ENCODE peak calls at places on chromosomes 12 and 14, in nine cellular contexts. H is tibial nerve; D is A549; X is cortex of kidney; A is RCC 7860; R is T-helper 2 cell; U is pancreas; Z is stimulated activated CD4-positive, alpha-beta T cell treated with anti-CD3 and anti-CD28 coated beads, Interleukin-1b, Interleukin-23, amount 100 ng/mL, for 24 hours; O is upper lobe of right lung. J is an unnamed sample.

GRCh38 chr12:105014603-105015002 is 28.5 kb downstream of the NOPCHAP1 start:
- DNase-seq in H (no peak), D (no peak), X (no peak), A (no peak), R (no peak), U (no peak), Z (no peak), O (no peak), J (no peak)

GRCh38 chr12:14185441-14186192 is 179.9 kb upstream of the ATF7IP start:
- DNase-seq in H (no peak), D (peak; percentile 46), X (no peak), A (no peak), R (no peak), U (peak; percentile 43), Z (no peak), O (no peak), J (peak; percentile 66)

GRCh38 chr12:6852651-6853354 is 853 bp downstream of the USP5 start:
- DNase-seq in H (no peak), D (peak; percentile 48), X (no peak), A (peak; percentile 39), R (peak; percentile 13), U (peak; percentile 52), Z (no peak), O (no peak), J (peak; percentile 47)

GRCh38 chr12:63499567-63499966 is 168.7 kb downstream of the DPY19L2 start:
- DNase-seq in H (no peak), D (no peak), X (no peak), A (no peak), R (no peak), U (no peak), Z (no peak), O (no peak), J (no peak)

GRCh38 chr12:95484524-95484923 is 10.6 kb downstream of the METAP2 start:
- DNase-seq in H (no peak), D (no peak), X (no peak), A (no peak), R (no peak), U (no peak), Z (no peak), O (no peak), J (no peak)

GRCh38 chr12:32369202-32369601 is 30.2 kb upstream of the FGD4 start:
- DNase-seq in H (no peak), D (no peak), X (no peak), A (no peak), R (no peak), U (no peak), Z (no peak), O (no peak), J (no peak)

GRCh38 chr14:77133718-77134338 is 7.8 kb downstream of the ZDHHC22 start:
- DNase-seq in H (no peak), D (peak; percentile 65), X (no peak), A (peak; percentile 8), R (no peak), U (peak; percentile 63), Z (no peak), O (peak; percentile 69), J (no peak)

GRCh38 chr12:39586811-39587210 is 32.8 kb downstream of the ABCD2 start:
- DNase-seq in H (no peak), D (no peak), X (no peak), A (no peak), R (no peak), U (no peak), Z (no peak), O (no peak), J (no peak)

GRCh38 chr14:22315336-22315735 is 273.7 kb downstream of the DAD1 start:
- DNase-seq in H (no peak), D (no peak), X (no peak), A (no peak), R (no peak), U (no peak), Z (no peak), O (no peak), J (no peak)

GRCh38 chr12:31594681-31595080 is 3.7 kb upstream of the DENND5B start:
- DNase-seq in H (no peak), D (no peak), X (no peak), A (no peak), R (no peak), U (no peak), Z (no peak), O (no peak), J (no peak)

GRCh38 chr14:82710257-82710841 is 1176.7 kb upstream of the SEL1L start:
- DNase-seq in H (no peak), D (peak; percentile 13), X (no peak), A (no peak), R (no peak), U (peak; percentile 74), Z (no peak), O (peak; percentile 67), J (no peak)

GRCh38 chr14:75514673-75515630 is 7.3 kb upstream of the BATF start:
- DNase-seq in H (no peak), D (no peak), X (no peak), A (no peak), R (peak; percentile 67), U (no peak), Z (no peak), O (no peak), J (no peak)

GRCh38 chr12:113477842-113478215 is 6.2 kb upstream of the LHX5 start:
- DNase-seq in H (no peak), D (no peak), X (no peak), A (no peak), R (no peak), U (no peak), Z (no peak), O (no peak), J (no peak)

GRCh38 chr12:2959194-2959507 is at the start of gene TEAD4:
- DNase-seq in H (no peak), D (peak; percentile 90), X (no peak), A (peak; percentile 59), R (no peak), U (peak; percentile 81), Z (no peak), O (peak; percentile 91), J (peak; percentile 52)

GRCh38 chr14:69592923-69593677 is 18.3 kb upstream of the SUSD6 start:
- DNase-seq in H (peak; percentile 46), D (no peak), X (no peak), A (no peak), R (no peak), U (no peak), Z (no peak), O (no peak), J (no peak)

GRCh38 chr12:34253674-34254073 is 231.4 kb downstream of the ALG10 start:
- DNase-seq in H (no peak), D (no peak), X (no peak), A (no peak), R (no peak), U (no peak), Z (no peak), O (no peak), J (no peak)

GRCh38 chr12:85711735-85712390 is 124.3 kb downstream of the RASSF9 start:
- DNase-seq in H (peak; percentile 22), D (no peak), X (no peak), A (no peak), R (no peak), U (no peak), Z (no peak), O (no peak), J (no peak)

GRCh38 chr14:55535521-55536207 is 44.3 kb upstream of the KTN1 start:
- DNase-seq in H (no peak), D (no peak), X (no peak), A (peak; percentile 8), R (no peak), U (no peak), Z (no peak), O (no peak), J (no peak)

GRCh38 chr12:92094751-92095161 is 50.9 kb downstream of the BTG1 start:
- DNase-seq in H (no peak), D (no peak), X (no peak), A (no peak), R (no peak), U (no peak), Z (no peak), O (no peak), J (no peak)

GRCh38 chr12:50572275-50572674 is 67.5 kb downstream of the DIP2B start:
- DNase-seq in H (no peak), D (no peak), X (no peak), A (no peak), R (no peak), U (no peak), Z (no peak), O (no peak), J (no peak)

GRCh38 chr14:37746140-37746832 is 150.9 kb downstream of the TTC6 start:
- DNase-seq in H (no peak), D (no peak), X (no peak), A (peak; percentile 28), R (no peak), U (no peak), Z (no peak), O (no peak), J (no peak)

GRCh38 chr14:37140176-37140575 is 32.2 kb downstream of the SLC25A21 start:
- DNase-seq in H (no peak), D (no peak), X (no peak), A (peak; percentile 39), R (no peak), U (no peak), Z (no peak), O (no peak), J (no peak)

GRCh38 chr12:113278631-113279030 is 56.3 kb downstream of the SLC8B1 start:
- DNase-seq in H (no peak), D (no peak), X (no peak), A (no peak), R (no peak), U (no peak), Z (no peak), O (peak; percentile 22), J (no peak)

GRCh38 chr12:13102481-13103195 is 829 bp downstream of the GSG1 start:
- DNase-seq in H (no peak), D (no peak), X (no peak), A (no peak), R (no peak), U (no peak), Z (no peak), O (no peak), J (no peak)

GRCh38 chr14:93930989-93931307 is 3.8 kb downstream of the FAM181A start:
- DNase-seq in H (no peak), D (no peak), X (no peak), A (no peak), R (no peak), U (no peak), Z (no peak), O (no peak), J (no peak)

GRCh38 chr14:94673781-94674231 is 61.6 kb downstream of the SERPINA3 start:
- DNase-seq in H (peak; percentile 2), D (no peak), X (no peak), A (no peak), R (no peak), U (no peak), Z (no peak), O (peak; percentile 52), J (no peak)

GRCh38 chr14:79254069-79254775 is 957.1 kb downstream of the DIO2 start:
- DNase-seq in H (no peak), D (no peak), X (no peak), A (no peak), R (no peak), U (no peak), Z (no peak), O (no peak), J (no peak)